ENCODE peak calls at places on chromosomes 7 and 10, in ten cellular contexts. One of them, this sample, is unnamed.

GRCh38 chr7:134741901-134742635 is 37.4 kb upstream of the CALD1 start:
- DNase-seq in upper lobe of right lung: no peak
- DNase-seq in fibroblast of lung: peak; percentile 99
- DNase-seq in neuronal stem cell: no peak
- DNase-seq in sigmoid colon: no peak
- DNase-seq in HCT116: no peak
- DNase-seq in astrocyte of the cerebellum: peak; percentile 91
- DNase-seq in stomach: no peak
- DNase-seq in gastrocnemius medialis: peak; percentile 25
- DNase-seq in foreskin fibroblast: peak; percentile 55
- DNase-seq in this sample: peak; percentile 80

GRCh38 chr7:95213809-95214492 is 110.4 kb downstream of the PON1 start:
- DNase-seq in upper lobe of right lung: no peak
- DNase-seq in fibroblast of lung: peak; percentile 97
- DNase-seq in neuronal stem cell: no peak
- DNase-seq in sigmoid colon: peak; percentile 75
- DNase-seq in HCT116: no peak
- DNase-seq in astrocyte of the cerebellum: peak; percentile 98
- DNase-seq in stomach: no peak
- DNase-seq in gastrocnemius medialis: peak; percentile 71
- DNase-seq in foreskin fibroblast: peak; percentile 50
- DNase-seq in this sample: no peak

GRCh38 chr10:3761111-3761686 is 23.8 kb downstream of the KLF6 start:
- DNase-seq in upper lobe of right lung: no peak
- DNase-seq in fibroblast of lung: no peak
- DNase-seq in neuronal stem cell: no peak
- DNase-seq in sigmoid colon: no peak
- DNase-seq in HCT116: no peak
- DNase-seq in astrocyte of the cerebellum: no peak
- DNase-seq in stomach: no peak
- DNase-seq in gastrocnemius medialis: no peak
- DNase-seq in foreskin fibroblast: no peak
- DNase-seq in this sample: no peak

GRCh38 chr10:99656199-99657064 is 2.9 kb upstream of the ENTPD7 start:
- DNase-seq in upper lobe of right lung: no peak
- DNase-seq in fibroblast of lung: no peak
- DNase-seq in neuronal stem cell: no peak
- DNase-seq in sigmoid colon: no peak
- DNase-seq in HCT116: no peak
- DNase-seq in astrocyte of the cerebellum: no peak
- DNase-seq in stomach: no peak
- DNase-seq in gastrocnemius medialis: no peak
- DNase-seq in foreskin fibroblast: no peak
- DNase-seq in this sample: no peak

GRCh38 chr10:24438800-24439199 is 229.9 kb downstream of the KIAA1217 start:
- DNase-seq in upper lobe of right lung: no peak
- DNase-seq in fibroblast of lung: peak; percentile 78
- DNase-seq in neuronal stem cell: no peak
- DNase-seq in sigmoid colon: no peak
- DNase-seq in HCT116: no peak
- DNase-seq in astrocyte of the cerebellum: no peak
- DNase-seq in stomach: no peak
- DNase-seq in gastrocnemius medialis: no peak
- DNase-seq in foreskin fibroblast: peak; percentile 50
- DNase-seq in this sample: no peak

GRCh38 chr7:155603858-155604503 is 40.5 kb upstream of the RBM33 start:
- DNase-seq in upper lobe of right lung: no peak
- DNase-seq in fibroblast of lung: no peak
- DNase-seq in neuronal stem cell: no peak
- DNase-seq in sigmoid colon: no peak
- DNase-seq in HCT116: no peak
- DNase-seq in astrocyte of the cerebellum: no peak
- DNase-seq in stomach: no peak
- DNase-seq in gastrocnemius medialis: no peak
- DNase-seq in foreskin fibroblast: no peak
- DNase-seq in this sample: no peak

GRCh38 chr10:65358565-65358964 is 1567.3 kb upstream of the LRRTM3 start:
- DNase-seq in upper lobe of right lung: no peak
- DNase-seq in fibroblast of lung: peak; percentile 4
- DNase-seq in neuronal stem cell: no peak
- DNase-seq in sigmoid colon: no peak
- DNase-seq in HCT116: peak; percentile 15
- DNase-seq in astrocyte of the cerebellum: no peak
- DNase-seq in stomach: no peak
- DNase-seq in gastrocnemius medialis: no peak
- DNase-seq in foreskin fibroblast: no peak
- DNase-seq in this sample: no peak

GRCh38 chr10:107118866-107119265 is 45.6 kb downstream of the SORCS1 start:
- DNase-seq in upper lobe of right lung: no peak
- DNase-seq in fibroblast of lung: no peak
- DNase-seq in neuronal stem cell: no peak
- DNase-seq in sigmoid colon: no peak
- DNase-seq in HCT116: no peak
- DNase-seq in astrocyte of the cerebellum: no peak
- DNase-seq in stomach: no peak
- DNase-seq in gastrocnemius medialis: no peak
- DNase-seq in foreskin fibroblast: no peak
- DNase-seq in this sample: no peak

GRCh38 chr7:27154369-27154768 is 2.0 kb upstream of the HOXA3 start:
- DNase-seq in upper lobe of right lung: no peak
- DNase-seq in fibroblast of lung: no peak
- DNase-seq in neuronal stem cell: no peak
- DNase-seq in sigmoid colon: peak; percentile 61
- DNase-seq in HCT116: no peak
- DNase-seq in astrocyte of the cerebellum: no peak
- DNase-seq in stomach: peak; percentile 13
- DNase-seq in gastrocnemius medialis: no peak
- DNase-seq in foreskin fibroblast: no peak
- DNase-seq in this sample: no peak

GRCh38 chr7:27154901-27155815 is 1.3 kb downstream of the HOXA7 start:
- DNase-seq in upper lobe of right lung: peak; percentile 63
- DNase-seq in fibroblast of lung: no peak
- DNase-seq in neuronal stem cell: no peak
- DNase-seq in sigmoid colon: peak; percentile 68
- DNase-seq in HCT116: no peak
- DNase-seq in astrocyte of the cerebellum: no peak
- DNase-seq in stomach: peak; percentile 24
- DNase-seq in gastrocnemius medialis: peak; percentile 20
- DNase-seq in foreskin fibroblast: no peak
- DNase-seq in this sample: no peak

GRCh38 chr7:27152816-27153486 is 568 bp upstream of the HOXA3 start:
- DNase-seq in upper lobe of right lung: no peak
- DNase-seq in fibroblast of lung: no peak
- DNase-seq in neuronal stem cell: no peak
- DNase-seq in sigmoid colon: no peak
- DNase-seq in HCT116: no peak
- DNase-seq in astrocyte of the cerebellum: no peak
- DNase-seq in stomach: peak; percentile 5
- DNase-seq in gastrocnemius medialis: no peak
- DNase-seq in foreskin fibroblast: no peak
- DNase-seq in this sample: no peak

GRCh38 chr7:27151945-27152815 is at the start of gene HOXA3:
- DNase-seq in upper lobe of right lung: peak; percentile 69
- DNase-seq in fibroblast of lung: no peak
- DNase-seq in neuronal stem cell: no peak
- DNase-seq in sigmoid colon: peak; percentile 93
- DNase-seq in HCT116: no peak
- DNase-seq in astrocyte of the cerebellum: no peak
- DNase-seq in stomach: peak; percentile 26
- DNase-seq in gastrocnemius medialis: peak; percentile 63
- DNase-seq in foreskin fibroblast: peak; percentile 78
- DNase-seq in this sample: no peak

DNA sequence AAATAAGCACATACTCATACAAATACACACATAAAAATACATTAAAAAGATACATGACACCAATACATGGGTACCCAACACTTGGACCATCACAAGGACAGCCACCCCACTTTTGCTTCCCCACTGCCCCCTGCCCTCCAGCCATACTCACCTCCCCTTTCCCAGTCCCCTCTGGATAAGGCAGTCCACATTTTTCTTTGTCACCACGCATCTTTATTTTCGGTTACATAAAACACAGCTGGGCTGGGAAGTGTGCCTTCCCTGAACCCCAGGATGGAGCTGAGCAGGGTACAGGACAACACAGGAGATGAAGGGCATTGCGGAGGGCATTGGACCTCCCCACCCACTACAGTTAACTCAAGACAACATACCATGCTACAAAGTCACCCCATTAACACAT is 1.1 kb upstream of the HOXA3 start:
- DNase-seq in upper lobe of right lung: no peak
- DNase-seq in fibroblast of lung: no peak
- DNase-seq in neuronal stem cell: no peak
- DNase-seq in sigmoid colon: no peak
- DNase-seq in HCT116: no peak
- DNase-seq in astrocyte of the cerebellum: no peak
- DNase-seq in stomach: peak; percentile 9
- DNase-seq in gastrocnemius medialis: no peak
- DNase-seq in foreskin fibroblast: no peak
- DNase-seq in this sample: no peak
- H3K4me3 ChIP-seq in upper lobe of right lung: no peak overlapping the region
- H3K4me3 ChIP-seq in fibroblast of lung: no peak overlapping the region
- H3K4me3 ChIP-seq in neuronal stem cell: no peak overlapping the region
- H3K4me3 ChIP-seq in sigmoid colon: no peak overlapping the region
- H3K4me3 ChIP-seq in HCT116: no peak overlapping the region
- H3K4me3 ChIP-seq in astrocyte of the cerebellum: no peak overlapping the region
- H3K4me3 ChIP-seq in stomach: no peak overlapping the region
- H3K4me3 ChIP-seq in gastrocnemius medialis: no peak overlapping the region
- H3K4me3 ChIP-seq in foreskin fibroblast: no peak overlapping the region
- H3K4me3 ChIP-seq in this sample: no peak overlapping the region

GRCh38 chr7:378041-378420 is 88.1 kb downstream of the FOXL3 start:
- DNase-seq in upper lobe of right lung: peak; percentile 36
- DNase-seq in fibroblast of lung: no peak
- DNase-seq in neuronal stem cell: no peak
- DNase-seq in sigmoid colon: no peak
- DNase-seq in HCT116: no peak
- DNase-seq in astrocyte of the cerebellum: no peak
- DNase-seq in stomach: peak; percentile 24
- DNase-seq in gastrocnemius medialis: peak; percentile 7
- DNase-seq in foreskin fibroblast: no peak
- DNase-seq in this sample: no peak

GRCh38 chr7:380226-380550 is 90.2 kb downstream of the FOXL3 start:
- DNase-seq in upper lobe of right lung: no peak
- DNase-seq in fibroblast of lung: no peak
- DNase-seq in neuronal stem cell: peak; percentile 46
- DNase-seq in sigmoid colon: no peak
- DNase-seq in HCT116: no peak
- DNase-seq in astrocyte of the cerebellum: no peak
- DNase-seq in stomach: peak; percentile 22
- DNase-seq in gastrocnemius medialis: no peak
- DNase-seq in foreskin fibroblast: no peak
- DNase-seq in this sample: no peak

GRCh38 chr7:380724-381210 is 90.8 kb downstream of the FOXL3 start:
- DNase-seq in upper lobe of right lung: peak; percentile 37
- DNase-seq in fibroblast of lung: no peak
- DNase-seq in neuronal stem cell: no peak
- DNase-seq in sigmoid colon: no peak
- DNase-seq in HCT116: no peak
- DNase-seq in astrocyte of the cerebellum: no peak
- DNase-seq in stomach: peak; percentile 23
- DNase-seq in gastrocnemius medialis: peak; percentile 2
- DNase-seq in foreskin fibroblast: no peak
- DNase-seq in this sample: no peak

GRCh38 chr7:378551-379455 is 88.8 kb downstream of the FOXL3 start:
- DNase-seq in upper lobe of right lung: peak; percentile 81
- DNase-seq in fibroblast of lung: no peak
- DNase-seq in neuronal stem cell: no peak
- DNase-seq in sigmoid colon: peak; percentile 68
- DNase-seq in HCT116: no peak
- DNase-seq in astrocyte of the cerebellum: no peak
- DNase-seq in stomach: peak; percentile 75
- DNase-seq in gastrocnemius medialis: no peak
- DNase-seq in foreskin fibroblast: no peak
- DNase-seq in this sample: no peak

GRCh38 chr7:379456-380225 is 89.7 kb downstream of the FOXL3 start:
- DNase-seq in upper lobe of right lung: peak; percentile 61
- DNase-seq in fibroblast of lung: no peak
- DNase-seq in neuronal stem cell: no peak
- DNase-seq in sigmoid colon: peak; percentile 67
- DNase-seq in HCT116: no peak
- DNase-seq in astrocyte of the cerebellum: no peak
- DNase-seq in stomach: peak; percentile 25
- DNase-seq in gastrocnemius medialis: no peak
- DNase-seq in foreskin fibroblast: no peak
- DNase-seq in this sample: no peak
- H3K4me3 ChIP-seq in upper lobe of right lung: peak overlapping the region; percentile 43
- H3K4me3 ChIP-seq in fibroblast of lung: no peak overlapping the region
- H3K4me3 ChIP-seq in neuronal stem cell: peak overlapping the region; percentile 30
- H3K4me3 ChIP-seq in sigmoid colon: peak overlapping the region; percentile 41
- H3K4me3 ChIP-seq in HCT116: no peak overlapping the region
- H3K4me3 ChIP-seq in astrocyte of the cerebellum: no peak overlapping the region
- H3K4me3 ChIP-seq in stomach: peak overlapping the region; percentile 34
- H3K4me3 ChIP-seq in gastrocnemius medialis: peak overlapping the region; percentile 54
- H3K4me3 ChIP-seq in foreskin fibroblast: no peak overlapping the region
- H3K4me3 ChIP-seq in this sample: no peak overlapping the region

GRCh38 chr10:75013007-75013406 is 98.4 kb upstream of the SAMD8 start:
- DNase-seq in upper lobe of right lung: no peak
- DNase-seq in fibroblast of lung: no peak
- DNase-seq in neuronal stem cell: no peak
- DNase-seq in sigmoid colon: no peak
- DNase-seq in HCT116: no peak
- DNase-seq in astrocyte of the cerebellum: no peak
- DNase-seq in stomach: no peak
- DNase-seq in gastrocnemius medialis: no peak
- DNase-seq in foreskin fibroblast: no peak
- DNase-seq in this sample: no peak

GRCh38 chr10:75009426-75009825 is 102.0 kb upstream of the SAMD8 start:
- DNase-seq in upper lobe of right lung: no peak
- DNase-seq in fibroblast of lung: no peak
- DNase-seq in neuronal stem cell: no peak
- DNase-seq in sigmoid colon: no peak
- DNase-seq in HCT116: no peak
- DNase-seq in astrocyte of the cerebellum: no peak
- DNase-seq in stomach: no peak
- DNase-seq in gastrocnemius medialis: no peak
- DNase-seq in foreskin fibroblast: no peak
- DNase-seq in this sample: no peak

GRCh38 chr10:75008952-75009351 is 102.5 kb upstream of the SAMD8 start:
- DNase-seq in upper lobe of right lung: no peak
- DNase-seq in fibroblast of lung: no peak
- DNase-seq in neuronal stem cell: no peak
- DNase-seq in sigmoid colon: no peak
- DNase-seq in HCT116: no peak
- DNase-seq in astrocyte of the cerebellum: no peak
- DNase-seq in stomach: no peak
- DNase-seq in gastrocnemius medialis: no peak
- DNase-seq in foreskin fibroblast: no peak
- DNase-seq in this sample: no peak

GRCh38 chr10:75012471-75012870 is 99.0 kb upstream of the SAMD8 start:
- DNase-seq in upper lobe of right lung: no peak
- DNase-seq in fibroblast of lung: no peak
- DNase-seq in neuronal stem cell: no peak
- DNase-seq in sigmoid colon: no peak
- DNase-seq in HCT116: no peak
- DNase-seq in astrocyte of the cerebellum: no peak
- DNase-seq in stomach: no peak
- DNase-seq in gastrocnemius medialis: no peak
- DNase-seq in foreskin fibroblast: no peak
- DNase-seq in this sample: no peak

DNA sequence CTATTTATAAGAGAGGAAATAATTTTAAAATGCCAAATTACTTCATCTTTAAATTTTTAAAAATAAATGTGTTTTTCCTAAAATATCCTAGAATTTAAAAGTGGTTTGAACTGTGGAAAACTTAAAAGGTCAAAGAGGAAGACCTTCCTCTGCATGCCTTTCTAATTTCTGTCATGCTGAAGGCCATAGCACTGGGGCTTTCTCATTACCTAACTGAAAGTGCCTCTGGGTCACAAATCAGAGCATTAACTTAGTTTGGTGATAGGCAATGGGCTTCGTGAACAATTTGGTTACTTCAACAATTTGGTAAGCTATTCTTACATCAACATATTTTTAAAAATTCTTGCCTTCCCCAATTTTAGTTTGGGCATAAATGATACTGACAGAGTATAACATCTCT is 100.2 kb upstream of the SAMD8 start:
- DNase-seq in upper lobe of right lung: no peak
- DNase-seq in fibroblast of lung: no peak
- DNase-seq in neuronal stem cell: no peak
- DNase-seq in sigmoid colon: no peak
- DNase-seq in HCT116: no peak
- DNase-seq in astrocyte of the cerebellum: no peak
- DNase-seq in stomach: no peak
- DNase-seq in gastrocnemius medialis: no peak
- DNase-seq in foreskin fibroblast: no peak
- DNase-seq in this sample: no peak
- H3K4me3 ChIP-seq in upper lobe of right lung: no peak overlapping the region
- H3K4me3 ChIP-seq in fibroblast of lung: no peak overlapping the region
- H3K4me3 ChIP-seq in neuronal stem cell: no peak overlapping the region
- H3K4me3 ChIP-seq in sigmoid colon: no peak overlapping the region
- H3K4me3 ChIP-seq in HCT116: no peak overlapping the region
- H3K4me3 ChIP-seq in astrocyte of the cerebellum: no peak overlapping the region
- H3K4me3 ChIP-seq in stomach: no peak overlapping the region
- H3K4me3 ChIP-seq in gastrocnemius medialis: no peak overlapping the region
- H3K4me3 ChIP-seq in foreskin fibroblast: no peak overlapping the region
- H3K4me3 ChIP-seq in this sample: no peak overlapping the region

DNA sequence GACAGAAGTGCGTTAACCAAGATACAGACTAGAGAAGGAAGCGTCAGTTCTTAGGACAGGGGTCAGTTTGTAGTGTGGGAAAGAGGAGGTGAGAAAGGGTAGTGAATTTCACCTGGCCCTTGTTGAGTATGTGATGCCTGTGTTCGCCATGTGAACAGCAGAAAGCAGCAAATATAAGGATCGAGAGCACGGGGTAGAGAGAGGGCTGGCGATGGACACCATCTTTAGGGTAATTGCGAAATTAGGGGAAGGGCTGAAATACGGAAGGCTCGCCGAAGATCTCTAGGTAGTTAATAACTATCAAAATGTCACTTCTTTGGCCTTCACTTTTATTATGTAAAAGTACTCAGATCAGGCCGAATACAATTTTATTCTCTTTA is 6.2 kb upstream of the MEST start:
- DNase-seq in upper lobe of right lung: no peak
- DNase-seq in fibroblast of lung: no peak
- DNase-seq in neuronal stem cell: no peak
- DNase-seq in sigmoid colon: no peak
- DNase-seq in HCT116: no peak
- DNase-seq in astrocyte of the cerebellum: no peak
- DNase-seq in stomach: no peak
- DNase-seq in gastrocnemius medialis: no peak
- DNase-seq in foreskin fibroblast: no peak
- DNase-seq in this sample: no peak
- H3K4me3 ChIP-seq in upper lobe of right lung: peak overlapping the region; percentile 63
- H3K4me3 ChIP-seq in fibroblast of lung: no peak overlapping the region
- H3K4me3 ChIP-seq in neuronal stem cell: no peak overlapping the region
- H3K4me3 ChIP-seq in sigmoid colon: peak overlapping the region; percentile 44
- H3K4me3 ChIP-seq in HCT116: peak overlapping the region; percentile 53
- H3K4me3 ChIP-seq in astrocyte of the cerebellum: peak overlapping the region; percentile 20
- H3K4me3 ChIP-seq in stomach: peak overlapping the region; percentile 56
- H3K4me3 ChIP-seq in gastrocnemius medialis: no peak overlapping the region
- H3K4me3 ChIP-seq in foreskin fibroblast: no peak overlapping the region
- H3K4me3 ChIP-seq in this sample: no peak overlapping the region

This sample was measured in AG09309.